ENCODE peak calls at places on chromosomes 13 and 19, in five cellular contexts. One of them, this sample, is unnamed.

GRCh38 chr19:7083076-7083956 is 13.8 kb downstream of the ZNF557 start:
- DNase-seq in H9: no peak
- DNase-seq in H1: no peak
- DNase-seq in mesendoderm: peak; percentile 70
- DNase-seq in IMR-90: peak; percentile 38
- DNase-seq in this sample: no peak

GRCh38 chr13:25253702-25254101 is 33.6 kb downstream of the MTMR6 start:
- DNase-seq in H9: no peak
- DNase-seq in H1: no peak
- DNase-seq in mesendoderm: no peak
- DNase-seq in IMR-90: no peak
- DNase-seq in this sample: no peak

GRCh38 chr19:7595466-7596133 is at the start of gene CAMSAP3:
- DNase-seq in H9: peak; percentile 86
- DNase-seq in H1: peak; percentile 31
- DNase-seq in mesendoderm: peak; percentile 63
- DNase-seq in IMR-90: no peak
- DNase-seq in this sample: peak; percentile 63

GRCh38 chr19:6393982-6394412 is 1.0 kb upstream of the GTF2F1 start:
- DNase-seq in H9: no peak
- DNase-seq in H1: no peak
- DNase-seq in mesendoderm: no peak
- DNase-seq in IMR-90: no peak
- DNase-seq in this sample: no peak

GRCh38 chr13:48567521-48568331 is 34.8 kb upstream of the RCBTB2 start:
- DNase-seq in H9: no peak
- DNase-seq in H1: no peak
- DNase-seq in mesendoderm: no peak
- DNase-seq in IMR-90: no peak
- DNase-seq in this sample: no peak

GRCh38 chr13:61777281-61777680 is 361.6 kb upstream of the PCDH20 start:
- DNase-seq in H9: no peak
- DNase-seq in H1: no peak
- DNase-seq in mesendoderm: peak; percentile 13
- DNase-seq in IMR-90: no peak
- DNase-seq in this sample: no peak

GRCh38 chr13:111210488-111210887 is 95.4 kb downstream of the ARHGEF7 start:
- DNase-seq in H9: peak; percentile 51
- DNase-seq in H1: no peak
- DNase-seq in mesendoderm: peak; percentile 48
- DNase-seq in IMR-90: peak; percentile 91
- DNase-seq in this sample: no peak

GRCh38 chr19:10797541-10798256 is 38.3 kb downstream of the TMED1 start:
- DNase-seq in H9: no peak
- DNase-seq in H1: no peak
- DNase-seq in mesendoderm: no peak
- DNase-seq in IMR-90: no peak
- DNase-seq in this sample: no peak

GRCh38 chr13:80742027-80742426 is 401.1 kb upstream of the SPRY2 start:
- DNase-seq in H9: no peak
- DNase-seq in H1: no peak
- DNase-seq in mesendoderm: no peak
- DNase-seq in IMR-90: no peak
- DNase-seq in this sample: no peak

GRCh38 chr13:113162783-113163685 is 4.6 kb downstream of the PROZ start:
- DNase-seq in H9: no peak
- DNase-seq in H1: no peak
- DNase-seq in mesendoderm: no peak
- DNase-seq in IMR-90: no peak
- DNase-seq in this sample: no peak

GRCh38 chr13:113158946-113159345 is 498 bp downstream of the PROZ start:
- DNase-seq in H9: peak; percentile 34
- DNase-seq in H1: no peak
- DNase-seq in mesendoderm: no peak
- DNase-seq in IMR-90: no peak
- DNase-seq in this sample: no peak

GRCh38 chr13:113161433-113161832 is 3.0 kb downstream of the PROZ start:
- DNase-seq in H9: peak; percentile 29
- DNase-seq in H1: no peak
- DNase-seq in mesendoderm: no peak
- DNase-seq in IMR-90: no peak
- DNase-seq in this sample: no peak

GRCh38 chr13:113159701-113160100 is 1.3 kb downstream of the PROZ start:
- DNase-seq in H9: peak; percentile 31
- DNase-seq in H1: no peak
- DNase-seq in mesendoderm: no peak
- DNase-seq in IMR-90: no peak
- DNase-seq in this sample: no peak

GRCh38 chr13:113160983-113161382 is 2.5 kb downstream of the PROZ start:
- DNase-seq in H9: no peak
- DNase-seq in H1: no peak
- DNase-seq in mesendoderm: no peak
- DNase-seq in IMR-90: no peak
- DNase-seq in this sample: no peak
- H2AK5ac ChIP-seq in H9: no peak overlapping the region
- H2AK5ac ChIP-seq in H1: no peak overlapping the region
- H2AK5ac ChIP-seq in mesendoderm: no peak overlapping the region
- H2AK5ac ChIP-seq in IMR-90: no peak overlapping the region
- H2AK5ac ChIP-seq in this sample: no peak overlapping the region

GRCh38 chr19:40610396-40611064 is 9.4 kb downstream of the LTBP4 start:
- DNase-seq in H9: peak; percentile 35
- DNase-seq in H1: no peak
- DNase-seq in mesendoderm: no peak
- DNase-seq in IMR-90: no peak
- DNase-seq in this sample: no peak
- H2AK5ac ChIP-seq in H9: no peak overlapping the region
- H2AK5ac ChIP-seq in H1: peak overlapping the region; percentile 70
- H2AK5ac ChIP-seq in mesendoderm: no peak overlapping the region
- H2AK5ac ChIP-seq in IMR-90: peak overlapping the region; percentile 37
- H2AK5ac ChIP-seq in this sample: peak overlapping the region; percentile 35

GRCh38 chr19:54464624-54465266 is 1.2 kb upstream of the LENG9 start:
- DNase-seq in H9: peak; percentile 95
- DNase-seq in H1: peak; percentile 61
- DNase-seq in mesendoderm: peak; percentile 96
- DNase-seq in IMR-90: peak; percentile 63
- DNase-seq in this sample: peak; percentile 92

GRCh38 chr19:54462713-54463530 is 656 bp downstream of the LENG9 start:
- DNase-seq in H9: peak; percentile 81
- DNase-seq in H1: no peak
- DNase-seq in mesendoderm: peak; percentile 87
- DNase-seq in IMR-90: peak; percentile 46
- DNase-seq in this sample: peak; percentile 65

GRCh38 chr19:54463531-54464043 is at the start of gene LENG9:
- DNase-seq in H9: peak; percentile 99
- DNase-seq in H1: peak; percentile 92
- DNase-seq in mesendoderm: peak; percentile 100
- DNase-seq in IMR-90: peak; percentile 97
- DNase-seq in this sample: peak; percentile 100

GRCh38 chr19:54464044-54464623 is 556 bp upstream of the LENG9 start:
- DNase-seq in H9: peak; percentile 99
- DNase-seq in H1: peak; percentile 93
- DNase-seq in mesendoderm: peak; percentile 99
- DNase-seq in IMR-90: peak; percentile 49
- DNase-seq in this sample: peak; percentile 99

GRCh38 chr19:54465367-54466109 is 2.0 kb upstream of the LENG9 start:
- DNase-seq in H9: no peak
- DNase-seq in H1: no peak
- DNase-seq in mesendoderm: no peak
- DNase-seq in IMR-90: no peak
- DNase-seq in this sample: no peak
- H2AK5ac ChIP-seq in H9: no peak overlapping the region
- H2AK5ac ChIP-seq in H1: no peak overlapping the region
- H2AK5ac ChIP-seq in mesendoderm: no peak overlapping the region
- H2AK5ac ChIP-seq in IMR-90: no peak overlapping the region
- H2AK5ac ChIP-seq in this sample: no peak overlapping the region

GRCh38 chr19:4455742-4456565 is 1.6 kb downstream of the UBXN6 start:
- DNase-seq in H9: no peak
- DNase-seq in H1: no peak
- DNase-seq in mesendoderm: peak; percentile 30
- DNase-seq in IMR-90: peak; percentile 84
- DNase-seq in this sample: no peak
- H2AK5ac ChIP-seq in H9: no peak overlapping the region
- H2AK5ac ChIP-seq in H1: no peak overlapping the region
- H2AK5ac ChIP-seq in mesendoderm: no peak overlapping the region
- H2AK5ac ChIP-seq in IMR-90: peak overlapping the region; percentile 99
- H2AK5ac ChIP-seq in this sample: no peak overlapping the region

GRCh38 chr19:2168619-2169424 is 5.1 kb downstream of the DOT1L start:
- DNase-seq in H9: peak; percentile 56
- DNase-seq in H1: no peak
- DNase-seq in mesendoderm: peak; percentile 53
- DNase-seq in IMR-90: peak; percentile 99
- DNase-seq in this sample: peak; percentile 99
- H2AK5ac ChIP-seq in H9: no peak overlapping the region
- H2AK5ac ChIP-seq in H1: no peak overlapping the region
- H2AK5ac ChIP-seq in mesendoderm: no peak overlapping the region
- H2AK5ac ChIP-seq in IMR-90: peak overlapping the region; percentile 87
- H2AK5ac ChIP-seq in this sample: no peak overlapping the region